ENCODE peak calls at places on chromosome 7, in six cellular contexts. T, J, Y, B, K and Z are unnamed samples.

GRCh38 chr7:45036317-45036716 is 36.3 kb downstream of the CCM2 start:
- DNase-seq in Y (no peak), K (no peak), B (no peak), J (no peak), T (peak), Z (no peak)

GRCh38 chr7:148581685-148582084 is 8.9 kb upstream of the C7orf33 start:
- DNase-seq in T (no peak), J (no peak), B (no peak), K (no peak), Y (no peak), Z (no peak)

GRCh38 chr7:144414815-144415214 is 11.3 kb upstream of the NOBOX start:
- DNase-seq in Y (no peak), K (no peak), B (no peak), T (no peak), J (no peak), Z (no peak)

GRCh38 chr7:125257617-125258016 is 328.0 kb upstream of the POT1 start:
- DNase-seq in Y (no peak), B (no peak), J (no peak), K (no peak), T (no peak), Z (no peak)

GRCh38 chr7:30931161-30931926 is 19.7 kb downstream of the AQP1 start:
- DNase-seq in J (no peak), T (no peak), B (no peak), K (no peak), Y (no peak), Z (no peak)

GRCh38 chr7:140082770-140083169 is 20.0 kb upstream of the PARP12 start:
- DNase-seq in T (no peak), K (no peak), B (no peak), J (no peak), Y (no peak), Z (no peak)

GRCh38 chr7:22480523-22481075 is 19.4 kb downstream of the STEAP1B start:
- DNase-seq in K (no peak), B (no peak), Y (no peak), T (no peak), J (no peak), Z (no peak)

GRCh38 chr7:158424011-158424410 is 163.6 kb downstream of the PTPRN2 start:
- DNase-seq in B (no peak), Y (no peak), J (no peak), K (no peak), T (no peak), Z (no peak)

GRCh38 chr7:44068054-44068453 is 2.7 kb upstream of the PGAM2 start:
- DNase-seq in Y (peak), T (no peak), K (no peak), J (no peak), B (peak), Z (no peak)

GRCh38 chr7:46847126-46847525 is 734.8 kb downstream of the TNS3 start:
- DNase-seq in J (no peak), K (no peak), T (no peak), Y (no peak), B (peak), Z (no peak)

GRCh38 chr7:95669513-95669912 is 73.2 kb upstream of the PDK4 start:
- DNase-seq in J (no peak), B (no peak), T (no peak), Y (no peak), K (no peak), Z (no peak)

GRCh38 chr7:130906575-130906974 is 172.6 kb upstream of the KLF14 start:
- DNase-seq in J (no peak), T (no peak), Y (no peak), B (peak), K (no peak), Z (no peak)

GRCh38 chr7:89966100-89966499 is 188.2 kb upstream of the STEAP1 start:
- DNase-seq in B (no peak), K (no peak), T (no peak), J (no peak), Y (no peak), Z (no peak)

GRCh38 chr7:24965831-24966708 is 13.9 kb downstream of the OSBPL3 start:
- DNase-seq in B (peak), T (no peak), K (peak), J (no peak), Y (peak), Z (no peak)

GRCh38 chr7:85508642-85509429 is 322.0 kb upstream of the SEMA3D start:
- DNase-seq in Y (no peak), B (peak), K (no peak), J (no peak), T (no peak), Z (no peak)

GRCh38 chr7:130961128-130961601 is 227.2 kb upstream of the KLF14 start:
- DNase-seq in Y (peak), B (peak), J (peak), K (peak), T (no peak), Z (no peak)

GRCh38 chr7:22730921-22731654 is 4.1 kb downstream of the IL6 start:
- DNase-seq in J (peak), T (no peak), B (peak), Y (no peak), K (no peak), Z (no peak)

GRCh38 chr7:45052011-45052410 is 36.8 kb downstream of the NACAD start:
- DNase-seq in T (no peak), J (no peak), Y (no peak), B (no peak), K (no peak), Z (no peak)

GRCh38 chr7:158505683-158506082 is 81.9 kb downstream of the PTPRN2 start:
- DNase-seq in B (no peak), Y (no peak), T (no peak), K (no peak), J (no peak), Z (no peak)

GRCh38 chr7:155344618-155345433 is 47.1 kb downstream of the INSIG1 start:
- DNase-seq in B (peak), K (no peak), Y (peak), T (peak), J (peak), Z (peak)

GRCh38 chr7:131546126-131546525 is 10.3 kb downstream of the PODXL start:
- DNase-seq in Y (peak), K (no peak), J (peak), B (no peak), T (peak), Z (no peak)

GRCh38 chr7:155377837-155378579 is 79.9 kb upstream of the EN2 start:
- DNase-seq in B (peak), T (no peak), K (no peak), J (no peak), Y (no peak), Z (no peak)

GRCh38 chr7:98879198-98879988 is 1.1 kb downstream of the TRRAP start:
- DNase-seq in Y (peak), J (peak), K (peak), T (peak), B (peak), Z (peak)

GRCh38 chr7:157991351-157991750 is 596.3 kb downstream of the PTPRN2 start:
- DNase-seq in Y (no peak), B (no peak), J (no peak), T (no peak), K (no peak), Z (no peak)

GRCh38 chr7:123847868-123848267 is 2.9 kb downstream of the HYAL4 start:
- DNase-seq in T (no peak), J (no peak), B (no peak), K (no peak), Y (no peak), Z (no peak)

GRCh38 chr7:73707045-73707631 is 12.3 kb downstream of the STX1A start:
- DNase-seq in J (peak), K (no peak), Y (no peak), T (no peak), B (no peak), Z (no peak)

GRCh38 chr7:80151274-80151665 is 16.6 kb downstream of the GNAI1 start:
- DNase-seq in Y (no peak), K (no peak), J (no peak), B (peak), T (no peak), Z (no peak)

GRCh38 chr7:2686101-2686500 is 1.9 kb upstream of the AMZ1 start:
- DNase-seq in Y (no peak), K (no peak), T (no peak), J (no peak), B (no peak), Z (no peak)

GRCh38 chr7:148540041-148540738 is 50.4 kb upstream of the C7orf33 start:
- DNase-seq in Y (no peak), K (no peak), J (peak), B (peak), T (no peak), Z (peak)

GRCh38 chr7:36563706-36564325 is 160.5 kb downstream of the AOAH start:
- DNase-seq in T (no peak), B (peak), Y (no peak), K (no peak), J (no peak), Z (no peak)

GRCh38 chr7:17651926-17652385 is 288.3 kb downstream of the SNX13 start:
- DNase-seq in T (no peak), J (peak), B (peak), K (no peak), Y (no peak), Z (no peak)

GRCh38 chr7:2399848-2400587 is 3.4 kb upstream of the CHST12 start:
- DNase-seq in Y (peak), J (peak), T (peak), B (peak), K (no peak), Z (no peak)

GRCh38 chr7:27419581-27420177 is 177.1 kb downstream of the EVX1 start:
- DNase-seq in K (no peak), T (no peak), J (no peak), B (peak), Y (no peak), Z (no peak)

GRCh38 chr7:11341285-11341944 is 367.7 kb downstream of the PHF14 start:
- DNase-seq in T (no peak), J (peak), B (no peak), Y (peak), K (no peak), Z (no peak)

GRCh38 chr7:77481615-77482014 is 55.5 kb upstream of the PTPN12 start:
- DNase-seq in T (no peak), K (no peak), Y (no peak), B (no peak), J (peak), Z (no peak)

DNA sequence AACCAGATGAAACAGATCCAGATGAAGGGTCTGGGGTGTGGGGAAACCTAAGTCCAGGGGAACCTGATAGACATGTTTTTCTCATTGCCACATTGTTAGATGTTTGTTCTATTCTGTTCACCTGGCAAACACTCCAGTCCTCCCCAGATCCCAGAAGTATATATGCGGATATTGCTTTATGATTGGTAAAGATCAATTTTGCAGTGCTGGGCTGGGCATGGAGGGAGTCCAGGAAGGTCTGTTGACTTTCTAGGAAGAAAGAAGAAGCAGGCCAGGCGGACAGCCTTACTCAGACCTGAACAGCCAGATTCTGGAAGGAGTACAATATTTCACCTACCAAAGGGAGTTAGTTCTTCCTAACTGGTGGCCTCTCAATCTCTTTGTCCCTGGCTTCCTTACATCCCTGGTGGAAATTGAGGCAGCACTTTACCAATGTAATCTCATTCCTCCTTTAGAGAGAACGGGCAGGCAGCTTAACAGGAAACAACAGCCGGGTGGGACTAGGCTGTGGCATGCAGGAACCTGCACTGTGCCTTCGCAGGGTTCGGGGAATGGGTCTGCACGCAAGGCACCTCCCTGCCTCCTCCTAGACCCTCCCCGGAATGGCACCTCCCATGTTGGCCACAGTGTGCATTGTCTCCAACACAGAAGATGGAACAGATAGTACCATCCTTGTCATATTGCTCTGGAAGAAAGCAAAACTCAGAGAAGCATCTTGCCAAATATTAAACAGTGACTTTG is 931 bp downstream of the GIMAP6 start:
- DNase-seq in B (no peak), Y (no peak), K (peak), J (no peak), T (no peak), Z (no peak)
- TF ChIP-seq POLR2A in B (no peak), Y (no peak), K (peak), J (no peak), T (no peak), Z (no peak)

GRCh38 chr7:84047085-84047484 is 147.5 kb downstream of the SEMA3A start:
- DNase-seq in J (no peak), Y (no peak), B (no peak), K (no peak), T (no peak), Z (no peak)
- TF ChIP-seq RFX5 in J (no peak), Y (no peak), B (no peak), K (no peak), T (no peak), Z (no peak)

GRCh38 chr7:93920496-93921189 is 892 bp upstream of the GNG11 start:
- DNase-seq in J (peak), B (no peak), Y (no peak), T (no peak), K (no peak), Z (no peak)

GRCh38 chr7:93923291-93923690 is 1.8 kb downstream of the GNG11 start:
- DNase-seq in T (no peak), B (no peak), K (no peak), J (peak), Y (no peak), Z (no peak)

GRCh38 chr7:93923946-93924345 is 2.4 kb downstream of the GNG11 start:
- DNase-seq in T (no peak), B (peak), K (no peak), J (no peak), Y (no peak), Z (no peak)

GRCh38 chr7:93921190-93921585 is 347 bp upstream of the GNG11 start:
- DNase-seq in B (no peak), T (no peak), J (peak), Y (no peak), K (no peak), Z (no peak)

GRCh38 chr7:93921607-93922446 is at the start of gene GNG11:
- DNase-seq in K (no peak), B (peak), Y (peak), J (peak), T (no peak), Z (peak)
- TF ChIP-seq POLR2A in K (no peak), B (peak), Y (no peak), J (peak), T (no peak), Z (no peak)

DNA sequence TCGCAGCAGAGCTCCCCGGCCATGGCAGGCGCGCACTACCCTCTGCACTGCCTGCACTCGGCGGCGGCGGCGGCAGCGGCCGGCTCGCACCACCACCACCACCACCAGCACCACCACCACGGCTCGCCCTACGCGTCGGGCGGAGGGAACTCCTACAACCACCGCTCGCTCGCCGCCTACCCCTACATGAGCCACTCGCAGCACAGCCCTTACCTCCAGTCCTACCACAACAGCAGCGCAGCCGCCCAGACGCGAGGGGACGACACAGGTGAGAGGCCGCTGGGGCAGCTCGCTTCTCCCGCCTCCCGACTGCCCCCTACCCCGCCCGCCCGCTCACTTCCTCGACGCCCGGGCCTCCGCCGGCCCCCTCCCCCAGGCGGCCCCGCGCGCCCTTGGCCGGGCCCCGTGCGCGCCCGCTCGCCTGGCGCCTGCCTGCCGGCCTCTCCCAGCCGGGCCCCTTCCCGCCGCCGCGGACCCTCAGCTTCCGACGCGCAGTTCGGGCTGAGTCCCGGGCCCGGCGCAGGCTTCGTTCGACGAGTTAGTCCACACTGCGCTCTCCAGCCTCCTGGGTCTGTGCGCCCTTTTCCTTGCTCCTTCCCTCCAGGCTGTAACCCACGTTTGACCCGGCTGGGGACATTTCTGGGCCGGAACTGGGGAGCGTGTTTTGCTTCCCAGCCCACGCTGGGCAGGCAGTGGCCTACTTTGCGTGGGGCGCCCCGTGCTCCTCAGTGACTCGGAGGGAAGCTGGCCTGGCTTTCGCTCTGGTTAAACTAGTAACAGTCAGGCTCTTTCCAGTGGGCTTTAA is 995 bp downstream of the DLX6 start:
- DNase-seq in B (peak), Y (no peak), T (peak), J (peak), K (no peak), Z (no peak)
- TF ChIP-seq RFX5 in B (no peak), Y (no peak), T (no peak), J (no peak), K (no peak), Z (no peak)

DNA sequence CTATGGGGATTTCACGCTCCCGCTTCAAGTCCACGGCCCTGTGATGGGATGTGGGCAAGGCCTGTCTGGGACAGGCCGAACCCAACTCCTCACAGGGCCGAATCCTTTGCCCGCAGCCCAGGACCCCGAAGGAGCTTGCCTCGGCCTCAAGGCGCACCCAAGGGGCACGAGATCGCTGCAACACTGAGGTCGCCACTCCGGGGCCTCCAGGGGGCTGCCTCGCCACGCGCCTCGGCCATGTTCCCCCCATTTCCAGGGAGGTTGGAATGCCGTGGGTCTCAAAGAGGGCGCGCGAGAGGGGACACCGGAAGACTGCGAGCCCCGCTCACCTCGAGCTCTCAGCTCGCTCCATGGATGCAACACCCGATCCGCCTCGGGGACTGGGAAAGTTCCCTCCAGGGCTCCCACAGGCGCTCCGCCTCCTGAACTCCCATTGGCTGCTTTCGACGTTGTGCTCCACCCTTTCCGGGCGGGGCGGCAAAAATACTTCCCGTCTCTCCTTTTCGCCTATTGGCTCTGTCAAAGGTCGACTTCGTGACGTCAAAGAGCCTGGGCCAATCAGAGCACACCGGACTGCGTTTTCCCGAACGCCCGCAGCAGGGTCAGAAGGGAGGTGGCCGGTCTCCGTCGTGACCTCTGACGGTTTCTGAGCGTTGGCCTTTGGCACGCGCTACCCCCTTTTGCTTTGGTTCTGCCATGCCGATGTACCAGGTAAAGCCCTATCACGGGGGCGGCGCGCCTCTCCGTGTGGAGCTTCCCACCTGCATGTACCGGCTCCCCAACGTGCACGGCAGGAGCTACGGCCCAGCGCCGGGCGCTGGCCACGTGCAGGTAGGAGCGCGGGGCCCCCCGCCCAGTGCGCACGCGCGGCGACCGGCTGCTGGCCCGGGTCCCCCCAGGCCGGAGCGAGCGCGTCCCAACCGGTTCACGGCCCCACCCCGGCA is at the start of the genes AIMP2 and PMS2:
- DNase-seq in J (peak), Y (peak), B (peak), K (peak), T (peak), Z (peak)
- TF ChIP-seq POLR2A in J (peak), Y (peak), B (peak), K (peak), T (peak), Z (peak)